ENCODE peak calls at places on chromosomes 3 and 15, in eight cellular contexts. One of them, this sample, is unnamed.

GRCh38 chr15:60480888-60481287 is 1.9 kb upstream of the ICE2 start:
- DNase-seq in H1: no peak
- DNase-seq in tibial nerve: no peak
- DNase-seq in esophagus muscularis mucosa: no peak
- DNase-seq in A549: no peak
- DNase-seq in stomach: no peak
- DNase-seq in suprapubic skin: no peak
- DNase-seq in ovary: no peak
- DNase-seq in this sample: no peak

GRCh38 chr3:110576962-110577361 is 494.7 kb upstream of the NECTIN3 start:
- DNase-seq in A549: peak; percentile 36
- DNase-seq in tibial nerve: no peak
- DNase-seq in esophagus muscularis mucosa: no peak
- DNase-seq in H1: peak; percentile 56
- DNase-seq in stomach: no peak
- DNase-seq in ovary: no peak
- DNase-seq in suprapubic skin: no peak
- DNase-seq in this sample: no peak

GRCh38 chr3:188055388-188055787 is 98.6 kb upstream of the LPP start:
- DNase-seq in suprapubic skin: no peak
- DNase-seq in ovary: no peak
- DNase-seq in tibial nerve: no peak
- DNase-seq in H1: no peak
- DNase-seq in stomach: no peak
- DNase-seq in A549: no peak
- DNase-seq in esophagus muscularis mucosa: no peak
- DNase-seq in this sample: no peak

GRCh38 chr3:195823286-195823685 is 11.6 kb upstream of the MUC4 start:
- DNase-seq in suprapubic skin: no peak
- DNase-seq in A549: no peak
- DNase-seq in tibial nerve: no peak
- DNase-seq in ovary: no peak
- DNase-seq in stomach: peak; percentile 51
- DNase-seq in esophagus muscularis mucosa: no peak
- DNase-seq in H1: no peak
- DNase-seq in this sample: no peak

GRCh38 chr3:150359381-150359780 is 48.7 kb upstream of the TSC22D2 start:
- DNase-seq in esophagus muscularis mucosa: no peak
- DNase-seq in H1: no peak
- DNase-seq in stomach: no peak
- DNase-seq in A549: no peak
- DNase-seq in ovary: no peak
- DNase-seq in tibial nerve: no peak
- DNase-seq in suprapubic skin: no peak
- DNase-seq in this sample: no peak

GRCh38 chr3:111890051-111890580 is 31.1 kb downstream of the PHLDB2 start:
- DNase-seq in tibial nerve: no peak
- DNase-seq in A549: no peak
- DNase-seq in ovary: no peak
- DNase-seq in stomach: no peak
- DNase-seq in esophagus muscularis mucosa: no peak
- DNase-seq in suprapubic skin: no peak
- DNase-seq in H1: no peak
- DNase-seq in this sample: no peak

GRCh38 chr15:85125056-85125661 is 143.5 kb downstream of the PDE8A start:
- DNase-seq in suprapubic skin: no peak
- DNase-seq in A549: no peak
- DNase-seq in esophagus muscularis mucosa: no peak
- DNase-seq in H1: no peak
- DNase-seq in stomach: no peak
- DNase-seq in ovary: no peak
- DNase-seq in tibial nerve: no peak
- DNase-seq in this sample: no peak

GRCh38 chr3:186067360-186068242 is 41.3 kb downstream of the ETV5 start:
- DNase-seq in H1: no peak
- DNase-seq in suprapubic skin: no peak
- DNase-seq in esophagus muscularis mucosa: no peak
- DNase-seq in ovary: no peak
- DNase-seq in stomach: no peak
- DNase-seq in A549: no peak
- DNase-seq in tibial nerve: no peak
- DNase-seq in this sample: no peak

GRCh38 chr15:74937602-74938371 is at the start of gene COX5A:
- DNase-seq in A549: peak; percentile 93
- DNase-seq in suprapubic skin: peak; percentile 97
- DNase-seq in H1: peak; percentile 90
- DNase-seq in stomach: peak; percentile 95
- DNase-seq in esophagus muscularis mucosa: peak; percentile 95
- DNase-seq in ovary: peak; percentile 90
- DNase-seq in tibial nerve: peak; percentile 89
- DNase-seq in this sample: peak; percentile 97

GRCh38 chr3:10926831-10927521 is 65.6 kb upstream of the SLC6A1 start:
- DNase-seq in esophagus muscularis mucosa: no peak
- DNase-seq in A549: no peak
- DNase-seq in tibial nerve: no peak
- DNase-seq in H1: no peak
- DNase-seq in suprapubic skin: peak; percentile 67
- DNase-seq in stomach: no peak
- DNase-seq in ovary: no peak
- DNase-seq in this sample: no peak

GRCh38 chr15:65916664-65917406 is 47.5 kb downstream of the RAB11A start:
- DNase-seq in A549: peak; percentile 82
- DNase-seq in esophagus muscularis mucosa: no peak
- DNase-seq in tibial nerve: no peak
- DNase-seq in H1: peak; percentile 81
- DNase-seq in ovary: peak; percentile 48
- DNase-seq in suprapubic skin: no peak
- DNase-seq in stomach: peak; percentile 71
- DNase-seq in this sample: no peak

GRCh38 chr3:4882548-4882947 is 96.7 kb upstream of the BHLHE40 start:
- DNase-seq in ovary: no peak
- DNase-seq in H1: no peak
- DNase-seq in A549: no peak
- DNase-seq in suprapubic skin: no peak
- DNase-seq in tibial nerve: no peak
- DNase-seq in esophagus muscularis mucosa: no peak
- DNase-seq in stomach: no peak
- DNase-seq in this sample: no peak

GRCh38 chr15:75775296-75776074 is 62.8 kb upstream of the CSPG4 start:
- DNase-seq in H1: peak; percentile 61
- DNase-seq in tibial nerve: no peak
- DNase-seq in suprapubic skin: no peak
- DNase-seq in ovary: no peak
- DNase-seq in A549: no peak
- DNase-seq in stomach: no peak
- DNase-seq in esophagus muscularis mucosa: no peak
- DNase-seq in this sample: no peak

GRCh38 chr3:43161684-43162512 is 56.0 kb upstream of the POMGNT2 start:
- DNase-seq in suprapubic skin: no peak
- DNase-seq in A549: no peak
- DNase-seq in H1: no peak
- DNase-seq in ovary: no peak
- DNase-seq in stomach: no peak
- DNase-seq in tibial nerve: no peak
- DNase-seq in esophagus muscularis mucosa: peak; percentile 88
- DNase-seq in this sample: no peak

GRCh38 chr3:98563661-98564281 is 29.6 kb downstream of the CPOX start:
- DNase-seq in H1: no peak
- DNase-seq in esophagus muscularis mucosa: no peak
- DNase-seq in suprapubic skin: no peak
- DNase-seq in tibial nerve: no peak
- DNase-seq in stomach: no peak
- DNase-seq in A549: no peak
- DNase-seq in ovary: no peak
- DNase-seq in this sample: no peak

GRCh38 chr3:184417619-184418327 is 37.9 kb downstream of the CHRD start:
- DNase-seq in stomach: peak; percentile 80
- DNase-seq in suprapubic skin: peak; percentile 85
- DNase-seq in H1: peak; percentile 84
- DNase-seq in ovary: peak; percentile 73
- DNase-seq in tibial nerve: peak; percentile 22
- DNase-seq in esophagus muscularis mucosa: no peak
- DNase-seq in A549: peak; percentile 44
- DNase-seq in this sample: peak; percentile 81

GRCh38 chr15:64247906-64248541 is 85.2 kb upstream of the PPIB start:
- DNase-seq in H1: no peak
- DNase-seq in tibial nerve: no peak
- DNase-seq in stomach: no peak
- DNase-seq in ovary: no peak
- DNase-seq in A549: peak; percentile 90
- DNase-seq in esophagus muscularis mucosa: no peak
- DNase-seq in suprapubic skin: no peak
- DNase-seq in this sample: no peak

GRCh38 chr15:47471020-47471419 is 246.3 kb upstream of the SEMA6D start:
- DNase-seq in suprapubic skin: no peak
- DNase-seq in stomach: no peak
- DNase-seq in A549: no peak
- DNase-seq in H1: no peak
- DNase-seq in tibial nerve: no peak
- DNase-seq in ovary: no peak
- DNase-seq in esophagus muscularis mucosa: no peak
- DNase-seq in this sample: no peak

GRCh38 chr3:25836579-25836978 is 46.7 kb downstream of the OXSM start:
- DNase-seq in tibial nerve: no peak
- DNase-seq in ovary: no peak
- DNase-seq in esophagus muscularis mucosa: no peak
- DNase-seq in suprapubic skin: no peak
- DNase-seq in A549: no peak
- DNase-seq in stomach: no peak
- DNase-seq in H1: no peak
- DNase-seq in this sample: no peak

GRCh38 chr3:56303508-56303907 is 164.8 kb downstream of the ERC2 start:
- DNase-seq in A549: no peak
- DNase-seq in ovary: no peak
- DNase-seq in H1: peak; percentile 61
- DNase-seq in stomach: no peak
- DNase-seq in suprapubic skin: no peak
- DNase-seq in tibial nerve: no peak
- DNase-seq in esophagus muscularis mucosa: no peak
- DNase-seq in this sample: no peak

DNA sequence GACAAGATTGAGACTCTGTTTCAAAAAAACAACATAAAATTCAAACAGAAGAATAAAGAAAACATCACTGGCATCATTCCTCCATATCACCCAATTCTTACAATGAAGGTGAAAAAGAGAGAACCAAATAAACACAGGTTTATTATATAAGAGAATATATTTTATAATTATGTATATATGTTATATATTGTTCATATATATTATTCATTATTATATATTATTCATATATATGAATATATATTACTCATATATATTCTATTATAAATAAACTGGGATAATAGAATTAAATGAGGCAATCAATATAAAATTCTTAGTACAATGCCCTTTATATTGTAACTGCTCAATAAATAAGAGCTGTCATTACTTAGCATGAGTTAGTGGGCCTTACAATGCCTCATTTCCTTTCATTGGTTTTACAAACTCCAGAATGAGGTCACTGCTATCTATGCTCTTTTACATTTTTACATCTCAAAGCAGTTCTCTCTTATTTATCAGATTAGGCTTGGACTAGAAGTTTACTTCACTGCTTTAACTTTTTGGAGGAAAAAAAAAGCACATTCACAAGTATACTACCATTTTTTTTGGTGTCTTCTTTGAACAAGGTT is 135.5 kb upstream of the TTC14 start:
- DNase-seq in tibial nerve: no peak
- DNase-seq in H1: no peak
- DNase-seq in stomach: no peak
- DNase-seq in suprapubic skin: no peak
- DNase-seq in esophagus muscularis mucosa: no peak
- DNase-seq in ovary: no peak
- DNase-seq in A549: no peak
- DNase-seq in this sample: no peak
- TF ChIP-seq EP300 in tibial nerve: no peak
- TF ChIP-seq EP300 in H1: no peak
- TF ChIP-seq EP300 in stomach: no peak
- TF ChIP-seq EP300 in suprapubic skin: no peak
- TF ChIP-seq EP300 in esophagus muscularis mucosa: no peak
- TF ChIP-seq EP300 in ovary: no peak
- TF ChIP-seq EP300 in A549: no peak
- TF ChIP-seq EP300 in this sample: no peak

DNA sequence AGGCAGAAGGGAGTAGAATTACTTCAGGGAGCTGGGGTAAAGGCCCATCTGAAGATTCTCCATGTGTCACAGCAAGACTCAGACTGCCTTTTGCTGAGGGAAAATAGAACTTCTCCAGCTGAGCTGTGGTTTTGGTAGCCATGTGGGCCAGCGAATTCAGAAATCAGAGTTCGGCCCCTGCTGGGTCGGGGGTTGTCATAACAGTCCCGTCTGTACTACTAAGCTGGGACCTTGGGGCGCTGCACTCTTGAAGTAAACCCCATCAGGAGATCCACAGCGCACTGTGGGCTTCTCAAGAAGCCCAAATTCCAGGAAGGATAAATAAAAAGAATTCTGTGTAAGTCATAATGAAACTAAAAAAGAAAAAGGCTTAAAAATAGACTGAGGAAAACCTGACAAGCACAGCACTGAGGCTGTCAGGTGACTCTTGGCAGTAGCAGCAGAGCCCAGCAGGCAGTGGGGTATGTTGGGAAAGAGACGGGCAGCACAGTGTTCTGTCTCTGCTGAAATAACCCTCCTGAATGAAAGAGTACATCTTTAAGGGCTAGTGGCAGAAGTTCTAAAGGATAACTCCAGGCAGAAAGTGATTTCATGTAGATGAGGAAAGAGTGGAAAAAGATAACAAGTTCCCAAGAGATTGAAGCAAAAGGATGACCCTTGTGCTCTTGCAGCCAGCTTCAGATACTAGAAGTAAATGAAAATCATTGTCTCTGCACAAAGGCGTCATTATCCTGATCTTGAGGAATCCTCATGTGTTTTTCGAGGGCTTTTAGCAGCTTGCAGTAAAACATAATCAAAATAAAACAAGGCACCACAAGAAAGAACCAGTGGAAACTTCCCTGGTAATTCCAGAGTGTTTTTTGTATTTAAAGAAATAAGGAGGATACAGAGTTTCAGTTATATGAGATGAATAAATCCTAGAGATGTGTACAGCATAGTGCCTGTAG is 74.5 kb downstream of the RAB7A start:
- DNase-seq in ovary: no peak
- DNase-seq in H1: no peak
- DNase-seq in tibial nerve: no peak
- DNase-seq in suprapubic skin: no peak
- DNase-seq in A549: no peak
- DNase-seq in esophagus muscularis mucosa: no peak
- DNase-seq in stomach: no peak
- DNase-seq in this sample: no peak
- H3K4me3 ChIP-seq in ovary: no peak overlapping the region
- H3K4me3 ChIP-seq in H1: no peak overlapping the region
- H3K4me3 ChIP-seq in tibial nerve: no peak overlapping the region
- H3K4me3 ChIP-seq in suprapubic skin: no peak overlapping the region
- H3K4me3 ChIP-seq in A549: no peak overlapping the region
- H3K4me3 ChIP-seq in esophagus muscularis mucosa: no peak overlapping the region
- H3K4me3 ChIP-seq in stomach: no peak overlapping the region
- H3K4me3 ChIP-seq in this sample: no peak overlapping the region

GRCh38 chr3:153595186-153595815 is 433.3 kb downstream of the RAP2B start:
- DNase-seq in stomach: no peak
- DNase-seq in esophagus muscularis mucosa: no peak
- DNase-seq in H1: no peak
- DNase-seq in ovary: no peak
- DNase-seq in suprapubic skin: no peak
- DNase-seq in A549: peak; percentile 6
- DNase-seq in tibial nerve: no peak
- DNase-seq in this sample: no peak
- TF ChIP-seq CTCF in stomach: peak; percentile 25
- TF ChIP-seq CTCF in esophagus muscularis mucosa: peak; percentile 58
- TF ChIP-seq CTCF in H1: peak; percentile 76
- TF ChIP-seq CTCF in ovary: peak; percentile 39
- TF ChIP-seq CTCF in suprapubic skin: peak; percentile 17
- TF ChIP-seq CTCF in A549: peak; percentile 58
- TF ChIP-seq CTCF in tibial nerve: peak; percentile 27
- TF ChIP-seq CTCF in this sample: peak; percentile 25

GRCh38 chr3:42043116-42043796 is 47.9 kb upstream of the TRAK1 start:
- DNase-seq in esophagus muscularis mucosa: no peak
- DNase-seq in H1: peak; percentile 71
- DNase-seq in suprapubic skin: peak; percentile 72
- DNase-seq in A549: no peak
- DNase-seq in stomach: no peak
- DNase-seq in ovary: no peak
- DNase-seq in tibial nerve: no peak
- DNase-seq in this sample: peak; percentile 69
- TF ChIP-seq EP300 in esophagus muscularis mucosa: no peak
- TF ChIP-seq EP300 in H1: peak; percentile 6
- TF ChIP-seq EP300 in suprapubic skin: no peak
- TF ChIP-seq EP300 in A549: no peak
- TF ChIP-seq EP300 in stomach: no peak
- TF ChIP-seq EP300 in ovary: no peak
- TF ChIP-seq EP300 in tibial nerve: no peak
- TF ChIP-seq EP300 in this sample: no peak